ENCODE peak calls at places on chromosome 11, in nine cellular contexts. One of them, this sample, is unnamed.

GRCh38 chr11:122663764-122664163 is 8.2 kb downstream of the UBASH3B start:
- DNase-seq in GM23338: no peak
- DNase-seq in HCT116: no peak
- DNase-seq in HepG2: no peak
- DNase-seq in A549: no peak
- DNase-seq in SK-N-SH: no peak
- DNase-seq in K562: no peak
- DNase-seq in GM12878: no peak
- DNase-seq in Panc1: no peak
- DNase-seq in this sample: no peak

GRCh38 chr11:13009476-13009920 is 382 bp downstream of the RASSF10 start:
- DNase-seq in GM23338: no peak
- DNase-seq in HCT116: no peak
- DNase-seq in HepG2: no peak
- DNase-seq in A549: no peak
- DNase-seq in SK-N-SH: no peak
- DNase-seq in K562: no peak
- DNase-seq in GM12878: no peak
- DNase-seq in Panc1: no peak
- DNase-seq in this sample: no peak

GRCh38 chr11:99241059-99241458 is 220.3 kb downstream of the CNTN5 start:
- DNase-seq in GM23338: no peak
- DNase-seq in HCT116: no peak
- DNase-seq in HepG2: no peak
- DNase-seq in A549: peak; percentile 29
- DNase-seq in SK-N-SH: no peak
- DNase-seq in K562: no peak
- DNase-seq in GM12878: no peak
- DNase-seq in Panc1: no peak
- DNase-seq in this sample: no peak

GRCh38 chr11:68297812-68298658 is 14.4 kb upstream of the LRP5 start:
- DNase-seq in GM23338: peak; percentile 85
- DNase-seq in HCT116: peak; percentile 52
- DNase-seq in HepG2: peak; percentile 98
- DNase-seq in A549: peak; percentile 81
- DNase-seq in SK-N-SH: peak; percentile 92
- DNase-seq in K562: peak; percentile 88
- DNase-seq in GM12878: no peak
- DNase-seq in Panc1: no peak
- DNase-seq in this sample: peak; percentile 68

GRCh38 chr11:1224109-1224485 is 1.2 kb downstream of the MUC5B start:
- DNase-seq in GM23338: peak; percentile 17
- DNase-seq in HCT116: no peak
- DNase-seq in HepG2: no peak
- DNase-seq in A549: peak; percentile 27
- DNase-seq in SK-N-SH: peak; percentile 41
- DNase-seq in K562: no peak
- DNase-seq in GM12878: no peak
- DNase-seq in Panc1: no peak
- DNase-seq in this sample: no peak

GRCh38 chr11:75538150-75538942 is 12.6 kb upstream of the GDPD5 start:
- DNase-seq in GM23338: no peak
- DNase-seq in HCT116: no peak
- DNase-seq in HepG2: no peak
- DNase-seq in A549: no peak
- DNase-seq in SK-N-SH: no peak
- DNase-seq in K562: no peak
- DNase-seq in GM12878: no peak
- DNase-seq in Panc1: no peak
- DNase-seq in this sample: no peak

GRCh38 chr11:67483901-67484665 is 1.3 kb downstream of the AIP start:
- DNase-seq in GM23338: no peak
- DNase-seq in HCT116: no peak
- DNase-seq in HepG2: no peak
- DNase-seq in A549: no peak
- DNase-seq in SK-N-SH: no peak
- DNase-seq in K562: peak; percentile 52
- DNase-seq in GM12878: no peak
- DNase-seq in Panc1: no peak
- DNase-seq in this sample: no peak

GRCh38 chr11:70916321-70916720 is 336.1 kb downstream of the SHANK2 start:
- DNase-seq in GM23338: no peak
- DNase-seq in HCT116: no peak
- DNase-seq in HepG2: no peak
- DNase-seq in A549: no peak
- DNase-seq in SK-N-SH: no peak
- DNase-seq in K562: no peak
- DNase-seq in GM12878: no peak
- DNase-seq in Panc1: no peak
- DNase-seq in this sample: no peak

GRCh38 chr11:66626382-66626781 is 10.0 kb downstream of the RBM14 start:
- DNase-seq in GM23338: no peak
- DNase-seq in HCT116: no peak
- DNase-seq in HepG2: no peak
- DNase-seq in A549: no peak
- DNase-seq in SK-N-SH: no peak
- DNase-seq in K562: no peak
- DNase-seq in GM12878: no peak
- DNase-seq in Panc1: no peak
- DNase-seq in this sample: no peak

GRCh38 chr11:77375114-77375513 is 73.6 kb upstream of the GDPD4 start:
- DNase-seq in GM23338: no peak
- DNase-seq in HCT116: no peak
- DNase-seq in HepG2: no peak
- DNase-seq in A549: no peak
- DNase-seq in SK-N-SH: no peak
- DNase-seq in K562: no peak
- DNase-seq in GM12878: no peak
- DNase-seq in Panc1: no peak
- DNase-seq in this sample: no peak

GRCh38 chr11:92628401-92629292 is 340.8 kb upstream of the MTNR1B start:
- DNase-seq in GM23338: no peak
- DNase-seq in HCT116: no peak
- DNase-seq in HepG2: no peak
- DNase-seq in A549: no peak
- DNase-seq in SK-N-SH: no peak
- DNase-seq in K562: no peak
- DNase-seq in GM12878: no peak
- DNase-seq in Panc1: no peak
- DNase-seq in this sample: no peak

GRCh38 chr11:83006877-83007330 is 64.8 kb downstream of the RAB30 start:
- DNase-seq in GM23338: no peak
- DNase-seq in HCT116: no peak
- DNase-seq in HepG2: no peak
- DNase-seq in A549: no peak
- DNase-seq in SK-N-SH: peak; percentile 64
- DNase-seq in K562: no peak
- DNase-seq in GM12878: peak; percentile 75
- DNase-seq in Panc1: no peak
- DNase-seq in this sample: no peak

GRCh38 chr11:65782816-65783228 is 2.0 kb upstream of the AP5B1 start:
- DNase-seq in GM23338: no peak
- DNase-seq in HCT116: no peak
- DNase-seq in HepG2: no peak
- DNase-seq in A549: no peak
- DNase-seq in SK-N-SH: peak; percentile 23
- DNase-seq in K562: no peak
- DNase-seq in GM12878: no peak
- DNase-seq in Panc1: no peak
- DNase-seq in this sample: no peak

GRCh38 chr11:116342148-116342547 is 430.6 kb downstream of the BUD13 start:
- DNase-seq in GM23338: no peak
- DNase-seq in HCT116: no peak
- DNase-seq in HepG2: peak; percentile 52
- DNase-seq in A549: no peak
- DNase-seq in SK-N-SH: no peak
- DNase-seq in K562: no peak
- DNase-seq in GM12878: no peak
- DNase-seq in Panc1: no peak
- DNase-seq in this sample: no peak

GRCh38 chr11:117217685-117218084 is 14.2 kb downstream of the PCSK7 start:
- DNase-seq in GM23338: no peak
- DNase-seq in HCT116: no peak
- DNase-seq in HepG2: no peak
- DNase-seq in A549: no peak
- DNase-seq in SK-N-SH: no peak
- DNase-seq in K562: no peak
- DNase-seq in GM12878: no peak
- DNase-seq in Panc1: no peak
- DNase-seq in this sample: no peak

DNA sequence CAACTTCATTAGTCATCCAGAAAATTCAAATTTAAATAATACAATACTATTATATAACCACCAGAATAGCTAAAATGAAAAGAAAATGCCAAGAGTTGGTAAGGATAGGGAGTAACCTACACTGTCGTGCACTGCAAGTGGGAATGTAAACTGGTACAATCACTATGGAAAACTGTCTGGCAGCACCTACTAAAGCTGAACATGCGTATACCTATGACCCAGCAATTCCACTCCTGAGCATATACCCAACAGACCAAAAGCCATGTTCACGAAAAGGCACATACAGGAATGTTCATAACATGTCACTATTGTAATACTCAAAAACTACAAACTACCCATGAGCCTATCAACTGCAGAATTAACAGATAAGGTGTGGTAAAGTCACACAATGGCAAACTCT is 32.7 kb downstream of the DENND5A start:
- DNase-seq in GM23338: no peak
- DNase-seq in HCT116: no peak
- DNase-seq in HepG2: no peak
- DNase-seq in A549: no peak
- DNase-seq in SK-N-SH: no peak
- DNase-seq in K562: no peak
- DNase-seq in GM12878: no peak
- DNase-seq in Panc1: no peak
- DNase-seq in this sample: no peak
- H3K4me3 ChIP-seq in GM23338: peak overlapping the region; percentile 15
- H3K4me3 ChIP-seq in HCT116: no peak overlapping the region
- H3K4me3 ChIP-seq in HepG2: no peak overlapping the region
- H3K4me3 ChIP-seq in A549: no peak overlapping the region
- H3K4me3 ChIP-seq in SK-N-SH: no peak overlapping the region
- H3K4me3 ChIP-seq in K562: no peak overlapping the region
- H3K4me3 ChIP-seq in GM12878: no peak overlapping the region
- H3K4me3 ChIP-seq in Panc1: no peak overlapping the region
- H3K4me3 ChIP-seq in this sample: no peak overlapping the region

GRCh38 chr11:119992171-119993051 is 145.5 kb downstream of the TRIM29 start:
- DNase-seq in GM23338: no peak
- DNase-seq in HCT116: no peak
- DNase-seq in HepG2: no peak
- DNase-seq in A549: no peak
- DNase-seq in SK-N-SH: no peak
- DNase-seq in K562: no peak
- DNase-seq in GM12878: no peak
- DNase-seq in Panc1: no peak
- DNase-seq in this sample: no peak

GRCh38 chr11:119990306-119991021 is 147.4 kb downstream of the TRIM29 start:
- DNase-seq in GM23338: no peak
- DNase-seq in HCT116: no peak
- DNase-seq in HepG2: no peak
- DNase-seq in A549: no peak
- DNase-seq in SK-N-SH: no peak
- DNase-seq in K562: no peak
- DNase-seq in GM12878: no peak
- DNase-seq in Panc1: no peak
- DNase-seq in this sample: no peak

GRCh38 chr11:119991022-119991404 is 146.9 kb downstream of the TRIM29 start:
- DNase-seq in GM23338: no peak
- DNase-seq in HCT116: no peak
- DNase-seq in HepG2: no peak
- DNase-seq in A549: no peak
- DNase-seq in SK-N-SH: no peak
- DNase-seq in K562: no peak
- DNase-seq in GM12878: no peak
- DNase-seq in Panc1: no peak
- DNase-seq in this sample: no peak

GRCh38 chr11:119991669-119992068 is 146.2 kb downstream of the TRIM29 start:
- DNase-seq in GM23338: no peak
- DNase-seq in HCT116: no peak
- DNase-seq in HepG2: no peak
- DNase-seq in A549: no peak
- DNase-seq in SK-N-SH: no peak
- DNase-seq in K562: no peak
- DNase-seq in GM12878: no peak
- DNase-seq in Panc1: no peak
- DNase-seq in this sample: no peak

DNA sequence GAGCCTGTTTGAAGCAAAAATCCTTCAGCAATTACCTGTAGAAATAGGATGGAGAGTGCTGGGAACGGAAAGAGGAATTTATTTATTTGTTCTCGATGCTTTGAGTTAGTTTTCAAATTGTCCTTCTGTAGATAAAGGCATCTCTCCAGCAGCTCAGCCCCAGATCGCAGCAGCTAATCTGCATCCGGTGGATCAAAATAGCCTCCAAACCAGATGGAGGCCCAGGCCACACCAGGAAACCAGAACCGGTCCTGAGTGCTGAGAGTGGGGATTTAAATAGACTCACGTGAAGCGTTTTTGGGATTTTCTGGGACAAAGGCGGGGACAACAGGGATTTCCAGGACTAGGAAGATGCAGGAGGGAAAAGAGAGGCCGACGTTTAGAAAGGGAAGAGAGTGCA is 148.5 kb downstream of the TRIM29 start:
- DNase-seq in GM23338: no peak
- DNase-seq in HCT116: no peak
- DNase-seq in HepG2: no peak
- DNase-seq in A549: no peak
- DNase-seq in SK-N-SH: no peak
- DNase-seq in K562: no peak
- DNase-seq in GM12878: no peak
- DNase-seq in Panc1: no peak
- DNase-seq in this sample: no peak
- H3K27ac ChIP-seq in GM23338: no peak overlapping the region
- H3K27ac ChIP-seq in HCT116: no peak overlapping the region
- H3K27ac ChIP-seq in HepG2: no peak overlapping the region
- H3K27ac ChIP-seq in A549: no peak overlapping the region
- H3K27ac ChIP-seq in SK-N-SH: no peak overlapping the region
- H3K27ac ChIP-seq in K562: no peak overlapping the region
- H3K27ac ChIP-seq in GM12878: no peak overlapping the region
- H3K27ac ChIP-seq in Panc1: no peak overlapping the region
- H3K27ac ChIP-seq in this sample: no peak overlapping the region

GRCh38 chr11:9075441-9076000 is 15.9 kb downstream of the SCUBE2 start:
- DNase-seq in GM23338: no peak
- DNase-seq in HCT116: no peak
- DNase-seq in HepG2: no peak
- DNase-seq in A549: no peak
- DNase-seq in SK-N-SH: peak; percentile 50
- DNase-seq in K562: no peak
- DNase-seq in GM12878: no peak
- DNase-seq in Panc1: no peak
- DNase-seq in this sample: no peak
- TF ChIP-seq REST in GM23338: no peak
- TF ChIP-seq REST in HCT116: no peak
- TF ChIP-seq REST in HepG2: no peak
- TF ChIP-seq REST in A549: no peak
- TF ChIP-seq REST in SK-N-SH: no peak
- TF ChIP-seq REST in K562: no peak
- TF ChIP-seq REST in GM12878: no peak
- TF ChIP-seq REST in Panc1: no peak
- TF ChIP-seq REST in this sample: no peak

GRCh38 chr11:73981051-73981805 is 1.4 kb downstream of the UCP2 start:
- DNase-seq in GM23338: no peak
- DNase-seq in HCT116: no peak
- DNase-seq in HepG2: no peak
- DNase-seq in A549: no peak
- DNase-seq in SK-N-SH: no peak
- DNase-seq in K562: no peak
- DNase-seq in GM12878: no peak
- DNase-seq in Panc1: no peak
- DNase-seq in this sample: no peak
- H3K4me3 ChIP-seq in GM23338: peak overlapping the region; percentile 98
- H3K4me3 ChIP-seq in HCT116: peak overlapping the region; percentile 66
- H3K4me3 ChIP-seq in HepG2: no peak overlapping the region
- H3K4me3 ChIP-seq in A549: peak overlapping the region; percentile 62
- H3K4me3 ChIP-seq in SK-N-SH: peak overlapping the region; percentile 70
- H3K4me3 ChIP-seq in K562: peak overlapping the region; percentile 67
- H3K4me3 ChIP-seq in GM12878: peak overlapping the region; percentile 89
- H3K4me3 ChIP-seq in Panc1: peak overlapping the region; percentile 85
- H3K4me3 ChIP-seq in this sample: peak overlapping the region; percentile 59

This sample was measured in HL-60.